ENCODE peak calls at places on chromosomes 7 and 10, in four cellular contexts. One of them, this sample, is unnamed.

GRCh38 chr10:32155075-32155516 is 98.9 kb upstream of the KIF5B start:
- DNase-seq in adrenal gland: no peak
- DNase-seq in CD8-positive, alpha-beta memory T cell: no peak
- DNase-seq in transverse colon: no peak
- DNase-seq in this sample: no peak

GRCh38 chr10:95260397-95260881 is 30.4 kb downstream of the PDLIM1 start:
- DNase-seq in transverse colon: no peak
- DNase-seq in CD8-positive, alpha-beta memory T cell: no peak
- DNase-seq in adrenal gland: peak; percentile 24
- DNase-seq in this sample: no peak

GRCh38 chr7:138226001-138226476 is 149.8 kb downstream of the AKR1D1 start:
- DNase-seq in transverse colon: no peak
- DNase-seq in CD8-positive, alpha-beta memory T cell: no peak
- DNase-seq in adrenal gland: peak; percentile 25
- DNase-seq in this sample: no peak

GRCh38 chr10:99685232-99686041 is 26.1 kb downstream of the ENTPD7 start:
- DNase-seq in adrenal gland: no peak
- DNase-seq in CD8-positive, alpha-beta memory T cell: no peak
- DNase-seq in transverse colon: no peak
- DNase-seq in this sample: no peak

GRCh38 chr10:100043344-100043743 is 33.6 kb upstream of the DNMBP start:
- DNase-seq in transverse colon: peak; percentile 16
- DNase-seq in adrenal gland: peak; percentile 43
- DNase-seq in CD8-positive, alpha-beta memory T cell: no peak
- DNase-seq in this sample: no peak

GRCh38 chr10:64732372-64732715 is 1211.1 kb downstream of the REEP3 start:
- DNase-seq in transverse colon: no peak
- DNase-seq in adrenal gland: no peak
- DNase-seq in CD8-positive, alpha-beta memory T cell: no peak
- DNase-seq in this sample: no peak

GRCh38 chr10:101601541-101601940 is 13.4 kb downstream of the DPCD start:
- DNase-seq in CD8-positive, alpha-beta memory T cell: no peak
- DNase-seq in transverse colon: no peak
- DNase-seq in adrenal gland: peak; percentile 35
- DNase-seq in this sample: no peak

GRCh38 chr10:72736176-72736795 is 44.3 kb downstream of the MCU start:
- DNase-seq in CD8-positive, alpha-beta memory T cell: no peak
- DNase-seq in adrenal gland: no peak
- DNase-seq in transverse colon: no peak
- DNase-seq in this sample: no peak

GRCh38 chr7:95180-95862 is 97.0 kb upstream of the FAM20C start:
- DNase-seq in transverse colon: no peak
- DNase-seq in adrenal gland: no peak
- DNase-seq in CD8-positive, alpha-beta memory T cell: no peak
- DNase-seq in this sample: no peak

GRCh38 chr10:124719213-124719851 is 24.8 kb downstream of the FAM53B start:
- DNase-seq in transverse colon: peak; percentile 83
- DNase-seq in adrenal gland: peak; percentile 88
- DNase-seq in CD8-positive, alpha-beta memory T cell: peak; percentile 77
- DNase-seq in this sample: peak; percentile 85

GRCh38 chr7:88169717-88170320 is 50.0 kb downstream of the SRI start:
- DNase-seq in adrenal gland: no peak
- DNase-seq in CD8-positive, alpha-beta memory T cell: no peak
- DNase-seq in transverse colon: no peak
- DNase-seq in this sample: peak; percentile 10

GRCh38 chr7:157432541-157432956 is 95.7 kb downstream of the DNAJB6 start:
- DNase-seq in CD8-positive, alpha-beta memory T cell: no peak
- DNase-seq in transverse colon: peak; percentile 28
- DNase-seq in adrenal gland: no peak
- DNase-seq in this sample: peak; percentile 30

GRCh38 chr7:82477733-82478515 is 34.3 kb upstream of the CACNA2D1 start:
- DNase-seq in transverse colon: no peak
- DNase-seq in CD8-positive, alpha-beta memory T cell: no peak
- DNase-seq in adrenal gland: no peak
- DNase-seq in this sample: no peak

GRCh38 chr7:105881439-105881838 is 5.0 kb upstream of the ATXN7L1 start:
- DNase-seq in adrenal gland: no peak
- DNase-seq in CD8-positive, alpha-beta memory T cell: no peak
- DNase-seq in transverse colon: no peak
- DNase-seq in this sample: no peak

GRCh38 chr10:71396084-71396713 is 521 bp upstream of the CDH23 start:
- DNase-seq in adrenal gland: no peak
- DNase-seq in CD8-positive, alpha-beta memory T cell: peak; percentile 32
- DNase-seq in transverse colon: peak; percentile 42
- DNase-seq in this sample: peak; percentile 18

GRCh38 chr10:99695761-99696160 is 36.2 kb downstream of the COX15 start:
- DNase-seq in adrenal gland: no peak
- DNase-seq in transverse colon: no peak
- DNase-seq in CD8-positive, alpha-beta memory T cell: no peak
- DNase-seq in this sample: no peak

GRCh38 chr7:146331369-146331768 is 214.8 kb downstream of the CNTNAP2 start:
- DNase-seq in transverse colon: no peak
- DNase-seq in CD8-positive, alpha-beta memory T cell: no peak
- DNase-seq in adrenal gland: no peak
- DNase-seq in this sample: no peak

GRCh38 chr10:47285381-47286115 is 14.4 kb upstream of the GDF10 start:
- DNase-seq in CD8-positive, alpha-beta memory T cell: no peak
- DNase-seq in adrenal gland: no peak
- DNase-seq in transverse colon: no peak
- DNase-seq in this sample: no peak

GRCh38 chr10:18822156-18822555 is 162.9 kb downstream of the ARL5B start:
- DNase-seq in transverse colon: no peak
- DNase-seq in CD8-positive, alpha-beta memory T cell: no peak
- DNase-seq in adrenal gland: no peak
- DNase-seq in this sample: no peak

GRCh38 chr10:44056947-44057811 is 327.7 kb downstream of the CXCL12 start:
- DNase-seq in transverse colon: no peak
- DNase-seq in adrenal gland: no peak
- DNase-seq in CD8-positive, alpha-beta memory T cell: no peak
- DNase-seq in this sample: no peak

GRCh38 chr10:124090630-124091209 is 2.7 kb downstream of the CHST15 start:
- DNase-seq in transverse colon: no peak
- DNase-seq in CD8-positive, alpha-beta memory T cell: no peak
- DNase-seq in adrenal gland: no peak
- DNase-seq in this sample: no peak

GRCh38 chr10:104638861-104639594 is 2.1 kb upstream of the SORCS3 start:
- DNase-seq in adrenal gland: no peak
- DNase-seq in transverse colon: no peak
- DNase-seq in CD8-positive, alpha-beta memory T cell: no peak
- DNase-seq in this sample: no peak

GRCh38 chr10:104640339-104641149 is 546 bp upstream of the SORCS3 start:
- DNase-seq in CD8-positive, alpha-beta memory T cell: no peak
- DNase-seq in adrenal gland: no peak
- DNase-seq in transverse colon: no peak
- DNase-seq in this sample: no peak

GRCh38 chr10:104642001-104642270 is 846 bp downstream of the SORCS3 start:
- DNase-seq in adrenal gland: no peak
- DNase-seq in transverse colon: no peak
- DNase-seq in CD8-positive, alpha-beta memory T cell: no peak
- DNase-seq in this sample: no peak

GRCh38 chr10:104641150-104642000 is at the start of gene SORCS3:
- DNase-seq in transverse colon: no peak
- DNase-seq in adrenal gland: no peak
- DNase-seq in CD8-positive, alpha-beta memory T cell: no peak
- DNase-seq in this sample: no peak

DNA sequence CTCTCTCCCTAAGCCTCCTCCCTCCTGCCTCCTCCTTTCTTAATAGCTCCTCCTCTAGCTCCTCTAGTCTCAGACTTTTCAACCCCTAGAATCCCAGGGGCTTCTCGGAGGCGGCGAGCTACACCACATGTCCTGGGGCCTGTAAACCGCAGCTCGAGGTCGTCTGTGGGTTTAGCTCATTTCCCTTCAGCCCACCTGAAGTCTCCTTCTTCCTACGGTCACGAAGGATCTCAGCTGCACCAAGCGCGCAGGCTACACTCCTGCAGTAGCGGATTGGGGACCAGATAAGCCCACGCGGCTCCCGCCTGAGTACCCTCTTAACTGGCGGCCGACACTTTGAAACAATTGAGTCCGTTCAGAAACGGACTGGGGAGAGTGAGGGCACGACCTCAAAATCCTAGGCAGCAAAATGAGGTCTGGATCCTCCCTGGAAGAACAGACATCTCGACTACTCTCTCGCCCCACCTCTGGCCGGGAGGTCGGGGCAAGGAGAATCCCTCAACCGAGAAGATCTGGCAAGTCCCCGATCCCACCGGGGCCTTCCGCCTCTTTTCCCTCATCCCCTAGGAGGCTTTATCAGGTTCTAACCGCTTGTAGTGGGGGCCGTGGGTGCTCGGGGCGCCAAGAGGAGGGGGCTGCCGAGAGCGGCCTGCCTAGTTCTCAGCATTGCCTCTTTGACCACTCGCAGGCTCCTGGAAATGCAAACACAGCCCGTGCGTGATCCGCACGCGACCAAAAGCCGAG is 1.3 kb upstream of the SORCS3 start:
- DNase-seq in CD8-positive, alpha-beta memory T cell: no peak
- DNase-seq in adrenal gland: no peak
- DNase-seq in transverse colon: no peak
- DNase-seq in this sample: no peak
- H3K27me3 ChIP-seq in CD8-positive, alpha-beta memory T cell: peaks cover 9% of the 10 kb centered on the region
- H3K27me3 ChIP-seq in adrenal gland: peaks cover 53% of the 10 kb centered on the region
- H3K27me3 ChIP-seq in transverse colon: peaks cover 71% of the 10 kb centered on the region
- H3K27me3 ChIP-seq in this sample: peaks cover 15% of the 10 kb centered on the region

DNA sequence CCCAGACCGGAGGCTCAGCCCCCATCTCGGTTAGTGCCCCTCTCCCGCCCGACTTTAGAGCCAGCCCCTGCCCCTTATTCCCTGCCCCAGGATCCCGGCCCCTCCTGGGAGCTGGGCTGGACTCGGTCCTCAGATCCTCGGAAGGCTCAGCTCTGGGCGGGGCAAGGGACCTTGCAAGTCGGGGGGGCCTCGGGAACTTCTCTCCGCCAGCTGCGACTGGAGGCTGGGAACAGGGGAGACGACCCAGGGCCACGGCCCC is 2.5 kb downstream of the ADIRF start:
- DNase-seq in transverse colon: no peak
- DNase-seq in adrenal gland: no peak
- DNase-seq in CD8-positive, alpha-beta memory T cell: no peak
- DNase-seq in this sample: no peak
- H3K4me1 ChIP-seq in transverse colon: peaks cover 57% of the 10 kb centered on the region
- H3K4me1 ChIP-seq in adrenal gland: peaks cover 53% of the 10 kb centered on the region
- H3K4me1 ChIP-seq in CD8-positive, alpha-beta memory T cell: peaks cover 43% of the 10 kb centered on the region
- H3K4me1 ChIP-seq in this sample: peaks cover 55% of the 10 kb centered on the region

GRCh38 chr10:129977794-129978193 is 13.7 kb upstream of the EBF3 start:
- DNase-seq in CD8-positive, alpha-beta memory T cell: no peak
- DNase-seq in adrenal gland: no peak
- DNase-seq in transverse colon: no peak
- DNase-seq in this sample: no peak
- H3K27me3 ChIP-seq in CD8-positive, alpha-beta memory T cell: peaks cover 6% of the 10 kb centered on the region
- H3K27me3 ChIP-seq in adrenal gland: peaks cover 19% of the 10 kb centered on the region
- H3K27me3 ChIP-seq in transverse colon: peaks cover 46% of the 10 kb centered on the region
- H3K27me3 ChIP-seq in this sample: peaks cover 25% of the 10 kb centered on the region

DNA sequence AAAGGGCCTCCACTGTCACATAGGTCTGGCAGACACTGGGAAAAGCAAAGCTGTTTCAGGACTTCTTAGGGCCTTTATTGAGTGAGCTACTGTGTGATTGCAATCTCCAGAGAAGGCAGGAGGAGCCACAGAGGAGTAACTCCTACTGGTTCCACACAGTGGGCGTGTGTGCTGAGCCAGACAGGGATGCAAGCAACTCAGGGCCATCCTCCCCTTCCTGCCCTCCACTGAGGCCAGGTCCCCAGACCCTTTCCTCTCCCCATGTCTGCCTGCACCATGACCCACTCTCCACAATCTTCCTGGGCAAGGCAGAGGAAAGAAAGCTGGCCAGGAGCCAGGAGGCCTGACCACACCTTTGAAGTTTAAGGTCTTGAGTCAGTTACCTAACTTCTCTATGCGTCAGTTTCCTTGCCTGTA is 262.0 kb upstream of the ZMIZ1 start:
- DNase-seq in transverse colon: no peak
- DNase-seq in CD8-positive, alpha-beta memory T cell: no peak
- DNase-seq in adrenal gland: no peak
- DNase-seq in this sample: no peak
- H3K4me1 ChIP-seq in transverse colon: peaks cover 17% of the 10 kb centered on the region
- H3K4me1 ChIP-seq in CD8-positive, alpha-beta memory T cell: no peaks in the 10 kb centered on the region
- H3K4me1 ChIP-seq in adrenal gland: peaks cover 5% of the 10 kb centered on the region
- H3K4me1 ChIP-seq in this sample: no peaks in the 10 kb centered on the region

This sample was measured in CD4-positive, CD25-positive, alpha-beta regulatory T cell.